ENCODE peak calls at places on chromosome 3, in four cellular contexts. B, R, D and G are unnamed samples.

GRCh38 chr3:187679638-187680396 is 9.6 kb upstream of the SST start:
- DNase-seq in B (peak), R (peak), D (peak), G (peak)

GRCh38 chr3:178479860-178480259 is 56.4 kb upstream of the KCNMB2 start:
- DNase-seq in B (no peak), R (no peak), D (no peak), G (no peak)

GRCh38 chr3:46878796-46879436 is 1.4 kb downstream of the PTH1R start:
- DNase-seq in B (no peak), R (no peak), D (no peak), G (no peak)

GRCh38 chr3:131812433-131812832 is 222.4 kb downstream of the CPNE4 start:
- DNase-seq in B (no peak), R (no peak), D (no peak), G (no peak)

GRCh38 chr3:45486136-45486535 is 97.8 kb downstream of the LARS2 start:
- DNase-seq in B (no peak), R (peak), D (no peak), G (no peak)

GRCh38 chr3:187085021-187085666 is 54.2 kb downstream of the RPL39L start:
- DNase-seq in B (no peak), R (no peak), D (no peak), G (no peak)

GRCh38 chr3:157999246-157999645 is 107.0 kb downstream of the SHOX2 start:
- DNase-seq in B (no peak), R (no peak), D (no peak), G (no peak)

GRCh38 chr3:6799264-6799915 is 61.5 kb upstream of the GRM7 start:
- DNase-seq in B (peak), R (no peak), D (peak), G (peak)

GRCh38 chr3:188661801-188662200 is 507.8 kb downstream of the LPP start:
- DNase-seq in B (no peak), R (no peak), D (no peak), G (no peak)

GRCh38 chr3:32334675-32335074 is 57.0 kb upstream of the CMTM7 start:
- DNase-seq in B (no peak), R (no peak), D (no peak), G (peak)

GRCh38 chr3:185986201-185986600 is 48.4 kb upstream of the TRA2B start:
- DNase-seq in B (peak), R (no peak), D (no peak), G (no peak)

GRCh38 chr3:106255870-106256248 is 387.0 kb upstream of the CBLB start:
- DNase-seq in B (no peak), R (no peak), D (no peak), G (no peak)

GRCh38 chr3:177818712-177819111 is 621.4 kb upstream of the TBL1XR1 start:
- DNase-seq in B (no peak), R (no peak), D (no peak), G (no peak)

GRCh38 chr3:71450162-71450561 is 133.4 kb downstream of the FOXP1 start:
- DNase-seq in B (no peak), R (no peak), D (peak), G (no peak)
- H3K4me2 ChIP-seq in B (no peak), R (no peak), D (peak), G (no peak)

DNA sequence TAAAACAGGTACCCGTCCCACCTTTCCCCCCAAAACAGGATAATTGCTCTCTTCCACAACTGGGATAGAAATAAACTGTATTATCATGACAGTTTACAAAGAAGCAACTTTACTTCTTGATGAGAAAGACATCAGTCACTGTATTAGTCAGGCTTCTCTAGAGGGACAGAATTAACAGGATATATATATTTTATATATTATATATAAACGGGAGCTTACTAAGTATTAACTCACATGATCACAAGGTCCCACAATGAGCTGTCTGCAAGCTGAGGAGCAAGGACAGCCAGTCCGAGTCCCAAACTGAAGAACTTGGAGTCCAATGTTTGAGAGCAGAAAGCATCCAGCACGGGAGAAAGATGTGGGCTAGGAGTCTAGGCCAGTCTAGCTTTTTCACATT is 18.4 kb upstream of the PLSCR4 start:
- DNase-seq in B (no peak), R (no peak), D (no peak), G (no peak)
- H3K4me2 ChIP-seq in B (no peak), R (no peak), D (no peak), G (no peak)

GRCh38 chr3:5012398-5012797 is 33.2 kb downstream of the BHLHE40 start:
- DNase-seq in B (no peak), R (no peak), D (no peak), G (no peak)
- H3K4me2 ChIP-seq in B (peak), R (no peak), D (no peak), G (no peak)

GRCh38 chr3:11470031-11470853 is 173.5 kb downstream of the VGLL4 start:
- DNase-seq in B (no peak), R (no peak), D (no peak), G (no peak)

GRCh38 chr3:11464356-11464755 is 179.4 kb downstream of the VGLL4 start:
- DNase-seq in B (no peak), R (no peak), D (no peak), G (no peak)

GRCh38 chr3:11467875-11468274 is 175.8 kb downstream of the VGLL4 start:
- DNase-seq in B (no peak), R (no peak), D (no peak), G (no peak)

DNA sequence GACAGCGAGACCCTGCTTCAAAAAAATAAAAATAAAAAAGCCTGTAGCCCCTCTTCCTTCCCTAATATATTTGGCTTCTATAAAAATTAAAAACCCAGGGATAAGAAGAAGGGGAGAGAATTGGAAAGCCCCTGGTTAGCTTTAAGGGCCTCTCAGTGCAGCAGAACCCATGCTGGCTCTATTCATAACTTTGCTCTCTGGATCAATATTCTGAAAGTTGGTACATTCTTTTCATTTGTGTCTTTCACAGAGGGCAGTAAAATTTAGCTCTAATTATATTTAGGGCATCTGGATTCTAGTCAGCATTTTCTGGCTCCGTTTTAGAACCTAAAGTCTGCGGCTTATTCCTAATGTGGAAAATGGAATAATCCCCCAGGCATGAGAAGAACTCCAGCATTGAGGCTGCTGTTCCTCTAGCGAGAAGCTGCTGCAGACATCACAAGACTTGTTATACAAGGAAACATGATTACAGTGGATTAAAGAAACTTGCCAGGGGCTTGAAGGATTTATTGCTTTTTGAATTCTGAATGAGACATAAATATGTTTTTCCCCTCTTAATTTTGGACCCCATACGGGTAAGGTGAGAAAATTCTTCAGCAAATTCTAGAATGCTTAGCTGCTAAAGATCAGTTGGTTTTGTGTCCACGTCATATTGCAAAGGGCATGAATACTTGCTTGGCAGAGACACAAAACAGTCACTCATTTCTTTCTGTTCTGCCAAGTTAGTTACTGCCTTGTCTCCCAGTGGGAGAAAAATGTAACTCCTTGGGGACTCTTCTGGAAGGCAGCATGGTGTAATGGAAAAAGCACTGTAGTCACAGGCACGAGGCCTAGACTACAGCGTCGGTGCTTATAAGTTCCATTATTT is 177.7 kb downstream of the VGLL4 start:
- DNase-seq in B (no peak), R (peak), D (no peak), G (no peak)
- H3K4me2 ChIP-seq in B (no peak), R (peak), D (no peak), G (no peak)

DNA sequence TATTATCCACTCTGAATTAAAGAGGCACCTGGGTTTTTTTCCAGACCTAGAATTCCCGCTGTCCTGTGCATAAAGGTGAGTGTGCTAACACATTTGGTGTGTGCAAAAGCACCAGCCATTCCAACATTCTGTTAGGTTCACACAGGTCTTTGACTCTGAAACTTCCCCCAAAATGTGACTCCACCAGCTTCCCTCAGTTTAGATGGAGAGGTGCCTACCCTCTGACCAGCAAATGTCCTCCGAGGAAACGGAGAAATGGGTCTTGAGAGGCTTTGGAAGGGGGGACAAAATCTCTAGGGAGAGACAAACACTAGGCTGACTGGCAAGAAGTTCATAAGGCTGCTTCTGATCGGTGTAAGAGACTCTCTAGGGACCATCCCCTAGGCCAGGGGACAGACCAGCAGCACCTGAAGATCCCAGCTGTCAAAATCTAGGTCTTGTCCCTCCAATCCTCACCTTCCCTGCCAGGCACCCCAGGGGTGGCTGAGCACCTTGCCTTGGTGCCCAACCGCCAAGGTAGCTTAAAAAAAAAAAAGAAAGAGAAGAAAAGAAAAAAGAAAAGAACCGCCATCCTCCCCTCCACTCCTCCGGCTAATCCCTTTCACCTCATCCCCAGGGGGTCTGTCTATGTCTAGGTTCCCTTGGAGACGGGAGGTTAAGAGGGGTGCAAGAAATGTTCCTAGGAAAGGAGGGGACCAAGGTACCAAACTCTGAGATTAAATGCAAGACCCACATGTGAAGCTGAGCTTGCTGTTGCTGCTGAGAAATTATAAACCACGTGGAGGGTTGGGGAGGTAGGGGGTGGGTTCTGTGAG is 2.0 kb upstream of the MECOM start:
- DNase-seq in B (no peak), R (no peak), D (no peak), G (no peak)
- H3K4me2 ChIP-seq in B (no peak), R (no peak), D (no peak), G (peak)

DNA sequence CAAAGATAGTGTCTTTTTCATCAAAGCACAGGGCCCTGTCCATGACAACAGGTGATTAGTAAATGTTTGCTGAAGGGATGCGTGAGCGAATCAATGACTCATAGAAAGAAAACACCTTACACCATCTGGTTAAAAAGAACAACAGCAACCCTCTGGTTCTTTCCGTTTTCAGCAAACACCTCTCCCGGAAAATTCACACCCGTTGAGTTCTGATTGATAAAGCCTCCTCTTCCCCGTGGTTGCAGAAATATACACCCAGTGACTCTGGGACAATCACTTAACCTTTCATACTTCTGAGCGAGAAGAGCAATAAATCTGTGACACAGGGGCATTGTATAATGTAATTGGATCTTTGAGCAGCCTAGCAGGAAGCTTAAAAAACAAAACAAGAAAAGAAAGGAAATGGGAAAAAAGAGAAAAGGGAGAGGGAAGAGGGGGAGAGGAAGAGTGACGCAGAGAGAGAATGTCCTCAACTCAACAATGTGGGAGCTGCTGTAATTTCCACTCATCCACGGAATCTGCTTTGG is 37.6 kb downstream of the ADAMTS9 start:
- DNase-seq in B (no peak), R (no peak), D (no peak), G (no peak)
- H3K4me2 ChIP-seq in B (no peak), R (no peak), D (no peak), G (no peak)

GRCh38 chr3:150242220-150242938 is 165.7 kb upstream of the TSC22D2 start:
- DNase-seq in B (no peak), R (peak), D (no peak), G (no peak)
- H3K4me2 ChIP-seq in B (no peak), R (peak), D (no peak), G (no peak)

GRCh38 chr3:145898487-145898886 is 262.5 kb downstream of the PLOD2 start:
- DNase-seq in B (no peak), R (peak), D (no peak), G (no peak)
- H3K4me2 ChIP-seq in B (peak), R (peak), D (no peak), G (no peak)